ENCODE peak calls at places on chromosomes 4 and X, in six cellular contexts. N, G, B, I, Z and W are unnamed samples.

GRCh38 chr4:3729188-3729884 is 36.8 kb upstream of the ADRA2C start:
- DNase-seq in N (peak), G (no peak), B (no peak), I (no peak), Z (no peak), W (no peak)

GRCh38 chr4:7151668-7152227 is 40.6 kb upstream of the SORCS2 start:
- DNase-seq in N (no peak), G (no peak), B (no peak), I (no peak), Z (no peak), W (no peak)

GRCh38 chr4:183478926-183479325 is 25.9 kb upstream of the ING2 start:
- DNase-seq in N (no peak), G (no peak), B (no peak), I (no peak), Z (no peak), W (no peak)

GRCh38 chr4:123562994-123563745 is 166.6 kb downstream of the SPRY1 start:
- DNase-seq in N (no peak), G (no peak), B (no peak), I (no peak), Z (no peak), W (no peak)

GRCh38 chr4:47315346-47315745 is 148.2 kb downstream of the COMMD8 start:
- DNase-seq in N (no peak), G (no peak), B (no peak), I (no peak), Z (no peak), W (no peak)

GRCh38 chr4:6907658-6908191 is 1.9 kb upstream of the TBC1D14 start:
- DNase-seq in N (no peak), G (no peak), B (peak), I (peak), Z (peak), W (peak)

GRCh38 chr4:121308328-121308663 is 72.5 kb downstream of the QRFPR start:
- DNase-seq in N (no peak), G (no peak), B (no peak), I (no peak), Z (no peak), W (no peak)

GRCh38 chr4:176066757-176067156 is 1.1 kb downstream of the WDR17 start:
- DNase-seq in N (no peak), G (no peak), B (no peak), I (no peak), Z (no peak), W (no peak)

GRCh38 chrX:153411255-153411987 is at the start of gene ZFP92:
- DNase-seq in N (no peak), G (no peak), B (no peak), I (no peak), Z (peak), W (peak)

GRCh38 chr4:2289311-2289954 is 27.5 kb upstream of the MXD4 start:
- DNase-seq in N (no peak), G (no peak), B (no peak), I (no peak), Z (no peak), W (peak)

GRCh38 chrX:130885508-130885907 is 17.5 kb downstream of the ENOX2 start:
- DNase-seq in N (no peak), G (no peak), B (no peak), I (no peak), Z (no peak), W (no peak)

GRCh38 chrX:31845003-31845402 is 773.2 kb upstream of the FTHL17 start:
- DNase-seq in N (no peak), G (no peak), B (no peak), I (no peak), Z (no peak), W (no peak)

GRCh38 chr4:184599492-184600135 is 49.6 kb downstream of the CASP3 start:
- DNase-seq in N (peak), G (no peak), B (no peak), I (no peak), Z (no peak), W (no peak)

GRCh38 chrX:8323356-8323755 is 141.3 kb upstream of the VCX3B start:
- DNase-seq in N (no peak), G (no peak), B (peak), I (no peak), Z (no peak), W (no peak)

GRCh38 chrX:151513472-151513871 is 50.0 kb upstream of the PASD1 start:
- DNase-seq in N (no peak), G (no peak), B (no peak), I (no peak), Z (no peak), W (no peak)

GRCh38 chr4:75769044-75769443 is 44.7 kb downstream of the USO1 start:
- DNase-seq in N (peak), G (no peak), B (no peak), I (no peak), Z (no peak), W (peak)

GRCh38 chr4:11769425-11769824 is 340.7 kb upstream of the HS3ST1 start:
- DNase-seq in N (no peak), G (no peak), B (no peak), I (no peak), Z (no peak), W (peak)

GRCh38 chr4:110071466-110071865 is 126.9 kb downstream of the ELOVL6 start:
- DNase-seq in N (no peak), G (no peak), B (peak), I (no peak), Z (peak), W (no peak)